ENCODE peak calls at places on chromosomes 3 and 15, in six cellular contexts. Y is foreskin keratinocyte, H is cardiac muscle cell, M is left lung, B is AG04450, K is breast epithelium. G is an unnamed sample.
A peak's percentile ranks its signal among the peaks of the same experiment; 100 is the strongest.

GRCh38 chr3:182092662-182093262 is 381.0 kb downstream of the SOX2 start:
- DNase-seq in M (no peak), K (no peak), H (no peak), B (no peak), Y (no peak), G (no peak)

GRCh38 chr15:69834256-69834655 is 263.5 kb downstream of the TLE3 start:
- DNase-seq in Y (no peak), H (no peak), B (no peak), K (no peak), M (no peak), G (no peak)

GRCh38 chr3:31043184-31043819 is 148.8 kb upstream of the GADL1 start:
- DNase-seq in H (no peak), K (no peak), Y (peak; percentile 74), M (no peak), B (no peak), G (no peak)

GRCh38 chr15:89665449-89666146 is 10.3 kb upstream of the KIF7 start:
- DNase-seq in Y (no peak), K (no peak), B (no peak), M (peak; percentile 88), H (peak; percentile 74), G (no peak)

GRCh38 chr15:67097893-67098740 is 32.7 kb downstream of the SMAD3 start:
- DNase-seq in K (no peak), H (no peak), M (no peak), Y (no peak), B (no peak), G (peak; percentile 48)

GRCh38 chr3:76463501-76463900 is 576.4 kb upstream of the ROBO2 start:
- DNase-seq in Y (no peak), H (no peak), B (no peak), K (no peak), M (no peak), G (no peak)

GRCh38 chr15:86857701-86858100 is 778.0 kb downstream of the AGBL1 start:
- DNase-seq in M (no peak), K (no peak), H (no peak), Y (no peak), B (no peak), G (no peak)

GRCh38 chr3:11331101-11331500 is 58.9 kb downstream of the ATG7 start:
- DNase-seq in K (no peak), Y (peak; percentile 8), H (no peak), B (no peak), M (no peak), G (no peak)

DNA sequence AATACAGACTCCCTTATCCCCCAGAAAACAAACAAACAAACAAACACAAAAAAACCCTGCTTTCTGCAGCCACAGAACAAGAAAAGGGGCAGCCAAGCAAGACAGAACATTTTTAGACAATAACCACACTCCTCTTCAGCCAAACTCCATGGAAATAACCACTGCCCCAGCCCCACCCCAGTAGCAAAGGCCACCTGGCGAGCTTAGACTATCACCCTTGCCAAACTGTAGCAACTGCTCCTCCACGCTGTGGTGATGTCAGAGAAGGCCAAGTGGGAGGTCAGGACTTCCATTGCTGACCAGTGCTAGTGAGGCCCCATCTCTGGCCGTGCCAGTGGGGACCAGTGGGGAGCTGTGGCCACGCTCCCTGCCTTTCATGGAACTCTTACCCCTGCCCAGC is 60.3 kb upstream of the CHRNA7 start:
- DNase-seq in Y (no peak), M (no peak), B (no peak), H (no peak), K (no peak), G (no peak)
- TF ChIP-seq CTCF in Y (no peak), M (no peak), B (no peak), H (no peak), K (no peak), G (no peak)

GRCh38 chr3:63936929-63937328 is 24.7 kb upstream of the SCAANT1 start:
- DNase-seq in B (no peak), Y (no peak), M (no peak), H (no peak), K (no peak), G (no peak)

GRCh38 chr3:63934041-63934440 is 21.9 kb upstream of the SCAANT1 start:
- DNase-seq in M (no peak), K (no peak), H (no peak), B (no peak), Y (no peak), G (no peak)

GRCh38 chr3:63932509-63933212 is 20.5 kb upstream of the SCAANT1 start:
- DNase-seq in K (no peak), M (no peak), B (no peak), Y (no peak), H (no peak), G (no peak)

GRCh38 chr3:63933459-63933858 is 21.3 kb upstream of the SCAANT1 start:
- DNase-seq in M (no peak), K (no peak), H (no peak), B (no peak), Y (no peak), G (no peak)

DNA sequence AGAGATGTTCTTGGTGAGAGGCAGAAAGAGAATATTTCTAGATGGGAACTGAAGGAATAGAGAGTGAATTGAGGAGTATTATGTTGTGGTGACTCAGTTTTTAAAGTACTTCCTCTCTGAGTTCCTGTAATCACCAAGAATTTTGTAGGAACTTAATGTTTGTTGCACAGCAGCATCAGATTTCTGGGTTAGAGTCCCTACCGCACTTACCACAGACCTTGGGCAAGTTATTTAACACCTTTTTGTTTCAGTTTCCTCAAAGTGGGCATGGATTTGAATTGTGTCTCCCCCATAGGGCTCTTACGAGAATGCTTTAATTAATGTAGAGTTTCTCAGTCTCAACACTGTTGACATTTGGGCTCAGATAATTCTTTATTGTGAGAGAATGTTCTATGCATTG is 22.3 kb upstream of the SCAANT1 start:
- DNase-seq in H (no peak), B (no peak), Y (no peak), K (no peak), M (no peak), G (no peak)
- H3K27ac ChIP-seq in H (no peak overlapping the region), B (no peak overlapping the region), Y (no peak overlapping the region), K (no peak overlapping the region), M (no peak overlapping the region), G (no peak overlapping the region)

GRCh38 chr3:189805375-189806067 is 174.3 kb downstream of the TP63 start:
- DNase-seq in Y (no peak), M (no peak), B (no peak), K (no peak), H (no peak), G (no peak)
- H3K27me3 ChIP-seq in Y (no peaks in the 10 kb centered on the region), M (no peaks in the 10 kb centered on the region), B (no peaks in the 10 kb centered on the region), K (no peaks in the 10 kb centered on the region), H (peaks cover 30% of the 10 kb centered on the region), G (no peaks in the 10 kb centered on the region)

GRCh38 chr3:67109651-67110204 is 111.6 kb downstream of the KBTBD8 start:
- DNase-seq in Y (peak; percentile 19), K (no peak), H (peak; percentile 59), M (no peak), B (peak; percentile 55), G (no peak)
- TF ChIP-seq CTCF in Y (peak; percentile 77), K (no peak), H (peak; percentile 70), M (peak; percentile 35), B (peak; percentile 80), G (peak; percentile 21)

GRCh38 chr3:2770451-2770850 is 339.7 kb downstream of the IL5RA start:
- DNase-seq in K (no peak), Y (no peak), B (no peak), H (peak; percentile 58), M (no peak), G (no peak)
- H3K27ac ChIP-seq in K (no peak overlapping the region), Y (no peak overlapping the region), B (no peak overlapping the region), H (no peak overlapping the region), M (no peak overlapping the region), G (no peak overlapping the region)

GRCh38 chr15:38608682-38609081 is 44.1 kb upstream of the RASGRP1 start:
- DNase-seq in B (no peak), K (no peak), Y (peak; percentile 68), M (no peak), H (no peak), G (no peak)

GRCh38 chr15:38612159-38612863 is 47.7 kb upstream of the RASGRP1 start:
- DNase-seq in Y (no peak), H (no peak), M (no peak), K (no peak), B (no peak), G (no peak)

GRCh38 chr15:38611228-38611627 is 46.6 kb upstream of the RASGRP1 start:
- DNase-seq in H (no peak), B (no peak), M (no peak), Y (no peak), K (no peak), G (no peak)

GRCh38 chr15:38610748-38611147 is 46.1 kb upstream of the RASGRP1 start:
- DNase-seq in K (no peak), H (no peak), M (no peak), B (no peak), Y (no peak), G (no peak)

GRCh38 chr15:38609097-38609738 is 44.6 kb upstream of the RASGRP1 start:
- DNase-seq in M (no peak), B (no peak), Y (no peak), H (no peak), K (no peak), G (no peak)
- H3K27me3 ChIP-seq in M (no peaks in the 10 kb centered on the region), B (peaks cover 35% of the 10 kb centered on the region), Y (peaks cover 17% of the 10 kb centered on the region), H (no peaks in the 10 kb centered on the region), K (no peaks in the 10 kb centered on the region), G (no peaks in the 10 kb centered on the region)

GRCh38 chr3:102699819-102700140 is 265.0 kb downstream of the ZPLD1 start:
- DNase-seq in M (no peak), Y (no peak), H (peak; percentile 55), B (no peak), K (no peak), G (no peak)

DNA sequence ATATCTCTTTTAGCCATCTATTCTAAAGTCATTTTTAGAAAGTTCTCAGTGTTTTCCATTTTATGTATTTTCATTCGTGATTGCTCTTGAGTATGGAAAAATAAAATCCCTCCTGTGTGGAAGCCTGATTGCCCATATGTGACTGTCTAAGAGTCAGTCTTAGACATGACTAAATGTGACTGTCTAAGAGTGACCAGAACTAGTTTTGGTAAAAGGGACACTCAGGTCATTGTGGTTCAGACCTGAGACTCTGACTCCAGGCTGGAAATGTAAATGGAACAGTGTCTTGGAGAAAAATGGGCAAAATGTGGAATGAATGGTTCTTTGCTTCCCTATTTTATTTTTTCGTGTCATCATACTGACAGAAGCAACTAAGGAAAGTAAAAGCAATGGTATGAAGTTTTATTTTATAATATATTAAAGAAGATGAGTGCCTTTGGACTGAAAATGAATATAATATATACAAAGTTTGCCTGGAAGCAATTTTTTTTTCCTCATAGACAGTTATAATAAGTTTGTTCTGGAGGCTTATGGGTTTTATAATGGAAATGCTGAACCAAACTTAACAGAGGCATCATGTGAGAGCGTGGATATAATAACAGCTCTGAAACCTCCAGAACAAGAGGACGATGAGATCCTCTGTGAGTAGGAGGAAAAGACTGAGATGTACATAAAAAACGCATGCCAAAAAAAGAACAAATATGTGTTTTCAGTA is 264.4 kb downstream of the ZPLD1 start:
- DNase-seq in H (no peak), K (no peak), M (no peak), B (no peak), Y (no peak), G (no peak)
- TF ChIP-seq CTCF in H (no peak), K (no peak), M (no peak), B (no peak), Y (no peak), G (no peak)